ENCODE peak calls at places on chromosomes 5 and 9, in nine cellular contexts. U is heart right ventricle, B is sigmoid colon, W is PC-3, L is cardiac muscle cell, A is neuronal stem cell, R is GM23248, E is aorta, N is H9. F is an unnamed sample.

GRCh38 chr5:116574682-116575634 is at the start of gene SEMA6A:
- DNase-seq in B (peak; percentile 97), A (peak; percentile 97), E (peak; percentile 94), L (peak; percentile 95), W (peak; percentile 77), U (peak; percentile 93), N (peak; percentile 97), R (peak; percentile 85), F (no peak)

GRCh38 chr9:28927711-28928110 is 1354.4 kb upstream of the C9orf72 start:
- DNase-seq in W (peak; percentile 96), L (no peak), N (no peak), U (no peak), A (no peak), B (no peak), R (no peak), E (no peak), F (no peak)

GRCh38 chr9:111483419-111483861 is 743 bp downstream of the ECPAS start:
- DNase-seq in L (peak; percentile 73), N (no peak), A (peak; percentile 39), B (no peak), R (peak; percentile 79), W (peak; percentile 31), U (peak; percentile 57), E (peak; percentile 82), F (no peak)

GRCh38 chr5:50889790-50890189 is 223.4 kb downstream of the PARP8 start:
- DNase-seq in R (peak; percentile 11), N (no peak), L (peak; percentile 14), U (no peak), W (no peak), B (no peak), A (no peak), E (no peak), F (no peak)

GRCh38 chr9:129182625-129183494 is 4.8 kb upstream of the IER5L start:
- DNase-seq in L (peak; percentile 41), U (peak; percentile 44), A (no peak), B (no peak), W (peak; percentile 6), E (no peak), R (peak; percentile 54), N (peak; percentile 85), F (no peak)

GRCh38 chr5:36607114-36607561 is 732 bp downstream of the SLC1A3 start:
- DNase-seq in R (peak; percentile 73), N (no peak), L (peak; percentile 72), E (no peak), U (peak; percentile 37), W (peak; percentile 59), A (peak; percentile 41), B (no peak), F (no peak)

GRCh38 chr5:94093300-94093699 is 351.9 kb upstream of the POU5F2 start:
- DNase-seq in B (no peak), N (no peak), L (no peak), R (no peak), U (no peak), A (no peak), E (no peak), W (no peak), F (no peak)

GRCh38 chr5:161093105-161093504 is 241.1 kb upstream of the ATP10B start:
- DNase-seq in L (no peak), R (peak; percentile 57), N (peak; percentile 29), W (no peak), B (no peak), U (no peak), A (no peak), E (peak; percentile 33), F (no peak)

GRCh38 chr9:108057421-108058136 is 568.0 kb upstream of the KLF4 start:
- DNase-seq in A (no peak), W (peak; percentile 88), N (no peak), U (no peak), E (no peak), B (peak; percentile 81), R (peak; percentile 97), L (no peak), F (no peak)

GRCh38 chr9:107175039-107175438 is 108.0 kb upstream of the RAD23B start:
- DNase-seq in U (peak; percentile 37), W (no peak), B (no peak), A (no peak), R (peak; percentile 80), N (no peak), L (no peak), E (no peak), F (no peak)

GRCh38 chr5:133847301-133847700 is 121.1 kb downstream of the C5orf15 start:
- DNase-seq in L (no peak), U (no peak), B (no peak), R (no peak), E (no peak), W (no peak), A (no peak), N (peak; percentile 10), F (no peak)

GRCh38 chr5:179337227-179338122 is 7.8 kb downstream of the ADAMTS2 start:
- DNase-seq in L (no peak), B (no peak), R (no peak), U (no peak), A (no peak), E (peak; percentile 50), W (no peak), N (no peak), F (no peak)

GRCh38 chr5:10626473-10627013 is 62.7 kb downstream of the ANKRD33B start:
- DNase-seq in U (no peak), R (no peak), B (peak; percentile 71), A (no peak), W (no peak), N (no peak), E (no peak), L (no peak), F (no peak)

GRCh38 chr5:149386166-149386565 is 7.1 kb upstream of the IL17B start:
- DNase-seq in B (peak; percentile 74), R (no peak), W (no peak), E (peak; percentile 59), A (no peak), U (no peak), L (peak; percentile 67), N (no peak), F (no peak)
- H3K4me1 ChIP-seq in B (peaks cover 83% of the 10 kb centered on the region), R (peaks cover 3% of the 10 kb centered on the region), W (no peaks in the 10 kb centered on the region), E (peaks cover 1% of the 10 kb centered on the region), A (peaks cover 8% of the 10 kb centered on the region), U (peaks cover 76% of the 10 kb centered on the region), L (peaks cover 86% of the 10 kb centered on the region), N (no peaks in the 10 kb centered on the region), F (peaks cover 3% of the 10 kb centered on the region)

DNA sequence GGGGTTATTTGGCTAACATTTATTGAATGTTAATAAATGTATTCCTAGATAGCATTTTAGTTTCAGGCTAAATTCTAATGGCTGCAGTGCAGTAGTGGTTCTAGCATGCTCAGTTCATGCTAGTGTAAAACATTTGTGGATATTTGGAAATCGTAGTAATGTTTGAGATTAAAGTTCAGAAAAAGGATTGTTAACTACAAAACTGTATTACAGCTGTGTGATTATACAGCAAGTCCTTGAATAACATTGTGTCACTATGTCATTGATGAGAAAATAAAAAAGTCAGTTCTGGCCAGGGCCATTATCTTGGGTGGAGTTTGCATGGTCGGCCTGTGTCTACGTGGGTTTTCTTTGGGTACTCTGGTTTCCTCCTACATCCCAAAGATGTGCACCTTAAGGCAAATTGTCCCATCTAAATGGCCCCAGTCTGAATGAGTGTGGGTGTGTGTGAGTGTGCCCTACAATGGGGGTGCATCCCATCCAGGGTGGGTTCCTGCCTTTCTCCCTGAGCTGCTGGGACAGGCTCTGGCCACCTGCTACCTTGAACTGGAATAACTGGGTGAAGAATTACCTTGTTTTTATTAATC is 8.8 kb downstream of the ZSWIM6 start:
- DNase-seq in E (no peak), B (no peak), N (no peak), W (no peak), U (no peak), A (no peak), R (no peak), L (no peak), F (no peak)
- H3K4me1 ChIP-seq in E (no peaks in the 10 kb centered on the region), B (peaks cover 68% of the 10 kb centered on the region), N (no peaks in the 10 kb centered on the region), W (peaks cover 10% of the 10 kb centered on the region), U (peaks cover 27% of the 10 kb centered on the region), A (no peaks in the 10 kb centered on the region), R (peaks cover 14% of the 10 kb centered on the region), L (peaks cover 25% of the 10 kb centered on the region), F (peaks cover 3% of the 10 kb centered on the region)

DNA sequence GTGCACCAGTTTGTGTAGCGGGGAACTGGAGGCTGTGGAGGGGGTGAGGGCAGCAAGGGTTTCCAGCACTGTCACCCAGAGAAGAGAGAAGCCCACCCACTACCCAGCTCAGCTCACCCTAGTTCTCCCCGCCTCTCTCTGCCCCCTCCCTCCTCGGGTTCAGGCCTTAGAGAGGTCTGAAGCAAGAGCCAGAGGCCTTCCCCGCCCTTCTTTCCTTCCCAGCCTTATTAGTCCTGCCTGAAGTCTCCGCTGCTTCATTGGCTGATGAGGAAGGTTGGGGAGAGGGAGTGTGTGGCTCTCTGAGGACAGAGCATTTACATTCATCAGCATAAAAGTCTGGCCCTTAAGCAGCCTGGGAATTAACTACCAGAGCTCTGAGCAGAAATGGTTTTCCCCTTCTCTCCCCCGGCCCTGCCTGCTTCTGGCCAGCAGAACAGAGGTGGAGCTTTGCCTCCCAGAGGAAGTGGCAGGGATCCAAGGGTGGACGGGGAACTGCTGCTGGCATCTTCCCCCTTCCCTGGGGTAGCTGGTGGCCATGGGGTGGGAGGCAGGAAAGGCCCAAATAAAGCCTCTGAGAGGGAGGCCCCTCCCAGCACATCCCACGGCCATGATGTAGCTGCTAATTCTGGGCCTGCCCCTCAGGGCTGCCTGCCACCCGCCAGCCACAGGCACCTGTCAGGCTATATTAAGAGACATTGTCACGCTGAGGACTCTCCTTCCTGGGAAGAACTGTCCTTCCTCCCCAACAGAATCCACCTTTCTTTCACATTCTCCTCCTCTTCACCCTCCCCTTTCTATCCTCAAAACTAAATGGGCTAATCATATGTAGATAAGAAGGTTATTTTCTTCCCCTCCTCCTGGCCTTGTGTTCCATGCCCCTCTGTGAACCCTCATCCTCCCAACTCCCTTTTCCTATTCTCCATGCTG is 4.2 kb downstream of the DNAJB5 start:
- DNase-seq in U (peak; percentile 71), B (peak; percentile 92), E (peak; percentile 94), R (peak; percentile 69), W (no peak), A (no peak), N (peak; percentile 78), L (peak; percentile 69), F (no peak)
- H3K4me1 ChIP-seq in U (peaks cover 56% of the 10 kb centered on the region), B (peaks cover 79% of the 10 kb centered on the region), E (no peaks in the 10 kb centered on the region), R (peaks cover 62% of the 10 kb centered on the region), W (peaks cover 34% of the 10 kb centered on the region), A (peaks cover 25% of the 10 kb centered on the region), N (peaks cover 8% of the 10 kb centered on the region), L (peaks cover 61% of the 10 kb centered on the region), F (peaks cover 46% of the 10 kb centered on the region)

GRCh38 chr9:89496645-89497044 is 1.3 kb downstream of the SEMA4D start:
- DNase-seq in R (no peak), A (no peak), U (no peak), N (no peak), W (no peak), L (no peak), E (peak; percentile 73), B (no peak), F (no peak)

GRCh38 chr9:89500008-89500407 is 2.1 kb upstream of the SEMA4D start:
- DNase-seq in E (no peak), R (no peak), B (no peak), W (no peak), N (no peak), A (no peak), U (no peak), L (no peak), F (no peak)

GRCh38 chr9:89497978-89498844 is at the start of gene SEMA4D:
- DNase-seq in L (peak; percentile 83), B (peak; percentile 89), W (peak; percentile 58), N (peak; percentile 84), R (peak; percentile 39), A (peak; percentile 54), E (peak; percentile 87), U (peak; percentile 64), F (no peak)

GRCh38 chr9:89497181-89497963 is 541 bp downstream of the SEMA4D start:
- DNase-seq in E (peak; percentile 78), U (no peak), W (no peak), L (peak; percentile 63), A (no peak), N (no peak), B (no peak), R (no peak), F (no peak)

GRCh38 chr9:89498845-89499480 is 1.1 kb upstream of the SEMA4D start:
- DNase-seq in A (no peak), W (no peak), N (no peak), U (no peak), L (no peak), E (peak; percentile 58), R (no peak), B (no peak), F (no peak)
- H3K4me1 ChIP-seq in A (peaks cover 21% of the 10 kb centered on the region), W (peaks cover 9% of the 10 kb centered on the region), N (peaks cover 18% of the 10 kb centered on the region), U (peaks cover 8% of the 10 kb centered on the region), L (peaks cover 27% of the 10 kb centered on the region), E (no peaks in the 10 kb centered on the region), R (no peaks in the 10 kb centered on the region), B (peaks cover 20% of the 10 kb centered on the region), F (no peaks in the 10 kb centered on the region)

F was measured in Panc1.